ENCODE peak calls at places on chromosome 20, in nine cellular contexts. One of them, this sample, is unnamed.

GRCh38 chr20:24827603-24828295 is 121.3 kb upstream of the CST7 start:
- DNase-seq in neuronal stem cell: no peak
- DNase-seq in ascending aorta: no peak
- DNase-seq in CD8-positive, alpha-beta memory T cell: no peak
- DNase-seq in right cardiac atrium: no peak
- DNase-seq in IMR-90: no peak
- DNase-seq in adrenal gland: no peak
- DNase-seq in pancreas: no peak
- DNase-seq in heart left ventricle: no peak
- DNase-seq in this sample: no peak

GRCh38 chr20:59019217-59019616 is at the start of gene TUBB1:
- DNase-seq in neuronal stem cell: no peak
- DNase-seq in ascending aorta: no peak
- DNase-seq in CD8-positive, alpha-beta memory T cell: no peak
- DNase-seq in right cardiac atrium: no peak
- DNase-seq in IMR-90: no peak
- DNase-seq in adrenal gland: no peak
- DNase-seq in pancreas: no peak
- DNase-seq in heart left ventricle: no peak
- DNase-seq in this sample: no peak

GRCh38 chr20:4465855-4466545 is 255.7 kb upstream of the PRND start:
- DNase-seq in neuronal stem cell: no peak
- DNase-seq in ascending aorta: no peak
- DNase-seq in CD8-positive, alpha-beta memory T cell: no peak
- DNase-seq in right cardiac atrium: no peak
- DNase-seq in IMR-90: peak; percentile 20
- DNase-seq in adrenal gland: no peak
- DNase-seq in pancreas: no peak
- DNase-seq in heart left ventricle: no peak
- DNase-seq in this sample: no peak

GRCh38 chr20:22070546-22070945 is 365.1 kb downstream of the PAX1 start:
- DNase-seq in neuronal stem cell: no peak
- DNase-seq in ascending aorta: no peak
- DNase-seq in CD8-positive, alpha-beta memory T cell: no peak
- DNase-seq in right cardiac atrium: no peak
- DNase-seq in IMR-90: no peak
- DNase-seq in adrenal gland: no peak
- DNase-seq in pancreas: no peak
- DNase-seq in heart left ventricle: no peak
- DNase-seq in this sample: no peak

GRCh38 chr20:12970372-12970821 is 38.4 kb upstream of the SPTLC3 start:
- DNase-seq in neuronal stem cell: peak; percentile 15
- DNase-seq in ascending aorta: no peak
- DNase-seq in CD8-positive, alpha-beta memory T cell: no peak
- DNase-seq in right cardiac atrium: no peak
- DNase-seq in IMR-90: peak; percentile 51
- DNase-seq in adrenal gland: no peak
- DNase-seq in pancreas: no peak
- DNase-seq in heart left ventricle: no peak
- DNase-seq in this sample: peak; percentile 46

GRCh38 chr20:7355056-7355455 is 585.2 kb downstream of the HAO1 start:
- DNase-seq in neuronal stem cell: no peak
- DNase-seq in ascending aorta: no peak
- DNase-seq in CD8-positive, alpha-beta memory T cell: no peak
- DNase-seq in right cardiac atrium: no peak
- DNase-seq in IMR-90: no peak
- DNase-seq in adrenal gland: no peak
- DNase-seq in pancreas: no peak
- DNase-seq in heart left ventricle: no peak
- DNase-seq in this sample: no peak

GRCh38 chr20:33474097-33474846 is 15.6 kb upstream of the CBFA2T2 start:
- DNase-seq in neuronal stem cell: no peak
- DNase-seq in ascending aorta: no peak
- DNase-seq in CD8-positive, alpha-beta memory T cell: no peak
- DNase-seq in right cardiac atrium: no peak
- DNase-seq in IMR-90: no peak
- DNase-seq in adrenal gland: no peak
- DNase-seq in pancreas: no peak
- DNase-seq in heart left ventricle: no peak
- DNase-seq in this sample: peak; percentile 55

GRCh38 chr20:22475662-22476061 is 108.7 kb downstream of the FOXA2 start:
- DNase-seq in neuronal stem cell: no peak
- DNase-seq in ascending aorta: no peak
- DNase-seq in CD8-positive, alpha-beta memory T cell: no peak
- DNase-seq in right cardiac atrium: no peak
- DNase-seq in IMR-90: no peak
- DNase-seq in adrenal gland: no peak
- DNase-seq in pancreas: no peak
- DNase-seq in heart left ventricle: no peak
- DNase-seq in this sample: no peak

GRCh38 chr20:49560186-49560585 is 7.8 kb downstream of the PTGIS start:
- DNase-seq in neuronal stem cell: no peak
- DNase-seq in ascending aorta: no peak
- DNase-seq in CD8-positive, alpha-beta memory T cell: no peak
- DNase-seq in right cardiac atrium: no peak
- DNase-seq in IMR-90: no peak
- DNase-seq in adrenal gland: no peak
- DNase-seq in pancreas: no peak
- DNase-seq in heart left ventricle: no peak
- DNase-seq in this sample: no peak

GRCh38 chr20:49560646-49561045 is 7.3 kb downstream of the PTGIS start:
- DNase-seq in neuronal stem cell: no peak
- DNase-seq in ascending aorta: no peak
- DNase-seq in CD8-positive, alpha-beta memory T cell: no peak
- DNase-seq in right cardiac atrium: no peak
- DNase-seq in IMR-90: no peak
- DNase-seq in adrenal gland: no peak
- DNase-seq in pancreas: no peak
- DNase-seq in heart left ventricle: no peak
- DNase-seq in this sample: no peak

GRCh38 chr20:49557449-49557848 is 10.5 kb downstream of the PTGIS start:
- DNase-seq in neuronal stem cell: no peak
- DNase-seq in ascending aorta: no peak
- DNase-seq in CD8-positive, alpha-beta memory T cell: no peak
- DNase-seq in right cardiac atrium: no peak
- DNase-seq in IMR-90: peak; percentile 50
- DNase-seq in adrenal gland: no peak
- DNase-seq in pancreas: no peak
- DNase-seq in heart left ventricle: no peak
- DNase-seq in this sample: no peak

GRCh38 chr20:49559411-49560081 is 8.4 kb downstream of the PTGIS start:
- DNase-seq in neuronal stem cell: no peak
- DNase-seq in ascending aorta: no peak
- DNase-seq in CD8-positive, alpha-beta memory T cell: no peak
- DNase-seq in right cardiac atrium: peak; percentile 72
- DNase-seq in IMR-90: no peak
- DNase-seq in adrenal gland: no peak
- DNase-seq in pancreas: no peak
- DNase-seq in heart left ventricle: no peak
- DNase-seq in this sample: no peak

GRCh38 chr20:49558826-49559225 is 9.1 kb downstream of the PTGIS start:
- DNase-seq in neuronal stem cell: no peak
- DNase-seq in ascending aorta: no peak
- DNase-seq in CD8-positive, alpha-beta memory T cell: no peak
- DNase-seq in right cardiac atrium: no peak
- DNase-seq in IMR-90: no peak
- DNase-seq in adrenal gland: no peak
- DNase-seq in pancreas: no peak
- DNase-seq in heart left ventricle: no peak
- DNase-seq in this sample: no peak
- H3K4me3 ChIP-seq in neuronal stem cell: no peak overlapping the region
- H3K4me3 ChIP-seq in ascending aorta: peak overlapping the region; percentile 40
- H3K4me3 ChIP-seq in CD8-positive, alpha-beta memory T cell: no peak overlapping the region
- H3K4me3 ChIP-seq in right cardiac atrium: no peak overlapping the region
- H3K4me3 ChIP-seq in IMR-90: no peak overlapping the region
- H3K4me3 ChIP-seq in adrenal gland: no peak overlapping the region
- H3K4me3 ChIP-seq in pancreas: no peak overlapping the region
- H3K4me3 ChIP-seq in heart left ventricle: no peak overlapping the region
- H3K4me3 ChIP-seq in this sample: no peak overlapping the region

GRCh38 chr20:57387945-57388351 is 3.2 kb upstream of the RBM38 start:
- DNase-seq in neuronal stem cell: no peak
- DNase-seq in ascending aorta: no peak
- DNase-seq in CD8-positive, alpha-beta memory T cell: no peak
- DNase-seq in right cardiac atrium: no peak
- DNase-seq in IMR-90: no peak
- DNase-seq in adrenal gland: no peak
- DNase-seq in pancreas: no peak
- DNase-seq in heart left ventricle: no peak
- DNase-seq in this sample: no peak

GRCh38 chr20:57388953-57389694 is 2.1 kb upstream of the RBM38 start:
- DNase-seq in neuronal stem cell: peak; percentile 52
- DNase-seq in ascending aorta: peak; percentile 49
- DNase-seq in CD8-positive, alpha-beta memory T cell: peak; percentile 65
- DNase-seq in right cardiac atrium: peak; percentile 95
- DNase-seq in IMR-90: peak; percentile 15
- DNase-seq in adrenal gland: peak; percentile 78
- DNase-seq in pancreas: peak; percentile 81
- DNase-seq in heart left ventricle: peak; percentile 84
- DNase-seq in this sample: peak; percentile 86

GRCh38 chr20:57385940-57386339 is 5.3 kb upstream of the RBM38 start:
- DNase-seq in neuronal stem cell: no peak
- DNase-seq in ascending aorta: no peak
- DNase-seq in CD8-positive, alpha-beta memory T cell: no peak
- DNase-seq in right cardiac atrium: no peak
- DNase-seq in IMR-90: no peak
- DNase-seq in adrenal gland: no peak
- DNase-seq in pancreas: no peak
- DNase-seq in heart left ventricle: no peak
- DNase-seq in this sample: no peak

GRCh38 chr20:57386762-57387161 is 4.4 kb upstream of the RBM38 start:
- DNase-seq in neuronal stem cell: no peak
- DNase-seq in ascending aorta: no peak
- DNase-seq in CD8-positive, alpha-beta memory T cell: no peak
- DNase-seq in right cardiac atrium: no peak
- DNase-seq in IMR-90: no peak
- DNase-seq in adrenal gland: no peak
- DNase-seq in pancreas: no peak
- DNase-seq in heart left ventricle: no peak
- DNase-seq in this sample: no peak

GRCh38 chr20:57387463-57387862 is 3.7 kb upstream of the RBM38 start:
- DNase-seq in neuronal stem cell: no peak
- DNase-seq in ascending aorta: no peak
- DNase-seq in CD8-positive, alpha-beta memory T cell: no peak
- DNase-seq in right cardiac atrium: no peak
- DNase-seq in IMR-90: no peak
- DNase-seq in adrenal gland: no peak
- DNase-seq in pancreas: no peak
- DNase-seq in heart left ventricle: no peak
- DNase-seq in this sample: no peak
- H3K27ac ChIP-seq in neuronal stem cell: no peak overlapping the region
- H3K27ac ChIP-seq in ascending aorta: no peak overlapping the region
- H3K27ac ChIP-seq in CD8-positive, alpha-beta memory T cell: no peak overlapping the region
- H3K27ac ChIP-seq in right cardiac atrium: no peak overlapping the region
- H3K27ac ChIP-seq in IMR-90: no peak overlapping the region
- H3K27ac ChIP-seq in adrenal gland: no peak overlapping the region
- H3K27ac ChIP-seq in pancreas: no peak overlapping the region
- H3K27ac ChIP-seq in heart left ventricle: no peak overlapping the region
- H3K27ac ChIP-seq in this sample: no peak overlapping the region

GRCh38 chr20:49391404-49392245 is 90.8 kb downstream of the KCNB1 start:
- DNase-seq in neuronal stem cell: no peak
- DNase-seq in ascending aorta: no peak
- DNase-seq in CD8-positive, alpha-beta memory T cell: no peak
- DNase-seq in right cardiac atrium: no peak
- DNase-seq in IMR-90: no peak
- DNase-seq in adrenal gland: no peak
- DNase-seq in pancreas: no peak
- DNase-seq in heart left ventricle: peak; percentile 32
- DNase-seq in this sample: no peak

GRCh38 chr20:49389854-49390253 is 92.6 kb downstream of the KCNB1 start:
- DNase-seq in neuronal stem cell: no peak
- DNase-seq in ascending aorta: no peak
- DNase-seq in CD8-positive, alpha-beta memory T cell: no peak
- DNase-seq in right cardiac atrium: no peak
- DNase-seq in IMR-90: no peak
- DNase-seq in adrenal gland: no peak
- DNase-seq in pancreas: no peak
- DNase-seq in heart left ventricle: no peak
- DNase-seq in this sample: no peak

GRCh38 chr20:49387606-49387939 is 94.9 kb downstream of the KCNB1 start:
- DNase-seq in neuronal stem cell: no peak
- DNase-seq in ascending aorta: no peak
- DNase-seq in CD8-positive, alpha-beta memory T cell: no peak
- DNase-seq in right cardiac atrium: no peak
- DNase-seq in IMR-90: no peak
- DNase-seq in adrenal gland: no peak
- DNase-seq in pancreas: no peak
- DNase-seq in heart left ventricle: no peak
- DNase-seq in this sample: no peak

GRCh38 chr20:49386848-49387605 is 95.4 kb downstream of the KCNB1 start:
- DNase-seq in neuronal stem cell: no peak
- DNase-seq in ascending aorta: no peak
- DNase-seq in CD8-positive, alpha-beta memory T cell: no peak
- DNase-seq in right cardiac atrium: no peak
- DNase-seq in IMR-90: no peak
- DNase-seq in adrenal gland: no peak
- DNase-seq in pancreas: no peak
- DNase-seq in heart left ventricle: no peak
- DNase-seq in this sample: no peak

DNA sequence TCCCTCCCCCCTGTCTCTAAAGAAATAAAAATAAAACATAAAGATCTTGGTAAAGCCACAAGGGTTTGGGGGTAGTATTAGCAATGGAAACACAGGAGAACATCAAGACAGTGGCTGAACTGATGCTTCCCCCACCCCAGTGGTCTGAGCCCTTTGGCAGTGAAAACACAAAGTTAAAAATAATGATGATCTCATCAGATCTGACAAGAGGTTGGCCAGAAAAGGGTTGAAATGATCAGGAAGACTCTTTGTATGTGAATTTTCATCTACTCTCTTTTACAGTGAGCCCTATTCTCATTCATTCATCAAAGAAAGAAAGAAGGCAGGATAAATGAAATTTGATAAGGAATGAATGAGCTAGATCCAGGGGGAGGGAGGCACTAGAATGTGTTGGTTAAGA is 93.7 kb downstream of the KCNB1 start:
- DNase-seq in neuronal stem cell: no peak
- DNase-seq in ascending aorta: no peak
- DNase-seq in CD8-positive, alpha-beta memory T cell: no peak
- DNase-seq in right cardiac atrium: no peak
- DNase-seq in IMR-90: no peak
- DNase-seq in adrenal gland: no peak
- DNase-seq in pancreas: no peak
- DNase-seq in heart left ventricle: no peak
- DNase-seq in this sample: no peak
- H3K4me3 ChIP-seq in neuronal stem cell: no peak overlapping the region
- H3K4me3 ChIP-seq in ascending aorta: no peak overlapping the region
- H3K4me3 ChIP-seq in CD8-positive, alpha-beta memory T cell: no peak overlapping the region
- H3K4me3 ChIP-seq in right cardiac atrium: no peak overlapping the region
- H3K4me3 ChIP-seq in IMR-90: no peak overlapping the region
- H3K4me3 ChIP-seq in adrenal gland: no peak overlapping the region
- H3K4me3 ChIP-seq in pancreas: no peak overlapping the region
- H3K4me3 ChIP-seq in heart left ventricle: no peak overlapping the region
- H3K4me3 ChIP-seq in this sample: no peak overlapping the region

DNA sequence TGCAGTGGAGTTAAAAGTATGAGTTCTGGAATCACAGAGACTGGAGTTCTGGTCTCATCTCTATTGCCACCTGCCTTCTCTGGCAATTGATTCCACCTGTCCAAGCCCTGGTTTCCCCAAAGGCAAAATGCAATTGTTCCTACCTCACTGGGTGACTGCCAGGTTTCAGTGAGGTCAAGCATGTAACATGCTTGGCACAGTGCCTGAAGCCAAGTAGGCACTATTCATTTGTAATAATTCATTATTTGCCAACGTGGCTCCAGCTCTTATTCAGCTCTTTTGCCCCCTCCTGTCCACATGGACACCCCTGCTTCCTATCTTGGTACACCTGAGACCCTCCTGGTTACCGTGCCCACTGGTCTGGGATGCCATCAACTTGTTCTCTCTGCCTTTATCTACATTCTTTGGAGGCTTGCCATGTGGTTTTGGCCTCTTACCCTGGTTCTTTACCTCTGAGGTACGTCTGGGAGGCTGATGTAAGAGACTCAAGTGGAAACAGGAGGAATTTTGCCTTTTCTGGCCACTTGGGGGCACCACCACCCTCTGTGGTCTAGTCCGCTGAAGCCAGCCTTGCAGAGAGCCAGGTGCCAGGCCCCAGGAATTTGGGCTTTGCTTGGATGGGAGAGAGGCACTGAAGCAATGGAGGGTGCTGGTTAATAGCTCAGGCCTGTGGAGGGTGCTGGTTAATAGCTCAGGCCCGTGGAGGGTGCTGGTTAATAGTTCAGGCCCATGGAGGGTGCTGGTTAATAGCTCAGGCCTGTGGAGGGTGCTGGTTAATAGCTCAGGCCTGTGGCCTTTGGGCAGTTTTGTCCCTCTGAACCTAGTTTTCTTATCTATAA is 1.7 kb downstream of the KCNK15 start:
- DNase-seq in neuronal stem cell: peak; percentile 73
- DNase-seq in ascending aorta: peak; percentile 29
- DNase-seq in CD8-positive, alpha-beta memory T cell: no peak
- DNase-seq in right cardiac atrium: peak; percentile 91
- DNase-seq in IMR-90: peak; percentile 53
- DNase-seq in adrenal gland: peak; percentile 74
- DNase-seq in pancreas: peak; percentile 74
- DNase-seq in heart left ventricle: peak; percentile 68
- DNase-seq in this sample: peak; percentile 76
- H3K27ac ChIP-seq in neuronal stem cell: no peak overlapping the region
- H3K27ac ChIP-seq in ascending aorta: peak overlapping the region; percentile 94
- H3K27ac ChIP-seq in CD8-positive, alpha-beta memory T cell: no peak overlapping the region
- H3K27ac ChIP-seq in right cardiac atrium: no peak overlapping the region
- H3K27ac ChIP-seq in IMR-90: no peak overlapping the region
- H3K27ac ChIP-seq in adrenal gland: no peak overlapping the region
- H3K27ac ChIP-seq in pancreas: peak overlapping the region; percentile 3
- H3K27ac ChIP-seq in heart left ventricle: no peak overlapping the region
- H3K27ac ChIP-seq in this sample: no peak overlapping the region

This sample was measured in small intestine.